ENCODE peak calls at places on chromosomes 11 and 22, in eight cellular contexts. R is colonic mucosa, M is A549, L is spleen, H is hepatocyte, J is gastrocnemius medialis, K is AG09319, F is GM23338. N is an unnamed sample.

GRCh38 chr11:107018274-107018901 is at the start of gene GUCY1A2:
- DNase-seq in R (no peak), M (peak; percentile 6), L (peak; percentile 61), H (peak; percentile 57), J (no peak), K (no peak), F (peak; percentile 53), N (peak; percentile 28)

GRCh38 chr11:74069146-74070046 is 60.5 kb upstream of the UCP3 start:
- DNase-seq in R (no peak), M (peak; percentile 33), L (no peak), H (peak; percentile 13), J (peak; percentile 28), K (no peak), F (no peak), N (no peak)

GRCh38 chr11:86802601-86803051 is 2.3 kb downstream of the PRSS23 start:
- DNase-seq in R (no peak), M (peak; percentile 84), L (no peak), H (peak; percentile 70), J (no peak), K (peak; percentile 23), F (peak; percentile 81), N (no peak)

GRCh38 chr11:1421291-1421690 is 31.6 kb downstream of the BRSK2 start:
- DNase-seq in R (no peak), M (no peak), L (no peak), H (no peak), J (no peak), K (no peak), F (no peak), N (no peak)

GRCh38 chr11:85947431-85948272 is 92.5 kb downstream of the CCDC83 start:
- DNase-seq in R (no peak), M (peak; percentile 46), L (no peak), H (peak; percentile 19), J (no peak), K (peak; percentile 80), F (no peak), N (no peak)

GRCh38 chr22:17484608-17485007 is 78.7 kb upstream of the SLC25A18 start:
- DNase-seq in R (no peak), M (no peak), L (no peak), H (no peak), J (no peak), K (no peak), F (no peak), N (no peak)

GRCh38 chr11:76410771-76411423 is 29.8 kb downstream of the GVQW3 start:
- DNase-seq in R (no peak), M (no peak), L (no peak), H (no peak), J (no peak), K (no peak), F (no peak), N (no peak)

GRCh38 chr11:17894929-17895658 is 117.8 kb downstream of the SERGEF start:
- DNase-seq in R (no peak), M (no peak), L (no peak), H (no peak), J (no peak), K (no peak), F (no peak), N (no peak)

GRCh38 chr11:58028687-58029411 is 1.9 kb upstream of the OR6Q1 start:
- DNase-seq in R (no peak), M (no peak), L (no peak), H (no peak), J (no peak), K (no peak), F (no peak), N (no peak)

GRCh38 chr11:117902001-117902855 is 25.8 kb upstream of the FXYD6 start:
- DNase-seq in R (no peak), M (no peak), L (no peak), H (no peak), J (no peak), K (no peak), F (no peak), N (no peak)

GRCh38 chr11:125350206-125351044 is 145.6 kb downstream of the FEZ1 start:
- DNase-seq in R (no peak), M (no peak), L (peak; percentile 44), H (no peak), J (no peak), K (no peak), F (no peak), N (no peak)

GRCh38 chr22:26429458-26430238 is 588 bp downstream of the ASPHD2 start:
- DNase-seq in R (no peak), M (no peak), L (no peak), H (peak; percentile 25), J (no peak), K (no peak), F (peak; percentile 43), N (no peak)

GRCh38 chr11:21944577-21944976 is 248.3 kb upstream of the ANO5 start:
- DNase-seq in R (no peak), M (no peak), L (no peak), H (no peak), J (no peak), K (no peak), F (no peak), N (no peak)

GRCh38 chr11:105393326-105393725 is 216.5 kb upstream of the GRIA4 start:
- DNase-seq in R (no peak), M (no peak), L (no peak), H (no peak), J (no peak), K (no peak), F (no peak), N (no peak)
- TF ChIP-seq CTCF in R (no peak), M (no peak), L (no peak), H (no peak), J (no peak), K (no peak), F (no peak), N (no peak)

GRCh38 chr22:29724843-29725242 is 5.0 kb downstream of the CABP7 start:
- DNase-seq in R (no peak), M (no peak), L (no peak), H (no peak), J (no peak), K (no peak), F (no peak), N (no peak)

GRCh38 chr22:29726104-29726503 is 6.3 kb downstream of the CABP7 start:
- DNase-seq in R (no peak), M (no peak), L (no peak), H (no peak), J (no peak), K (no peak), F (no peak), N (no peak)

GRCh38 chr22:29722587-29722986 is 2.8 kb downstream of the CABP7 start:
- DNase-seq in R (no peak), M (no peak), L (no peak), H (no peak), J (no peak), K (no peak), F (peak; percentile 30), N (no peak)

GRCh38 chr22:29722151-29722550 is 2.3 kb downstream of the CABP7 start:
- DNase-seq in R (no peak), M (no peak), L (no peak), H (no peak), J (no peak), K (no peak), F (no peak), N (no peak)

GRCh38 chr22:29723766-29724165 is 4.0 kb downstream of the CABP7 start:
- DNase-seq in R (no peak), M (no peak), L (no peak), H (no peak), J (no peak), K (no peak), F (no peak), N (no peak)
- TF ChIP-seq CTCF in R (no peak), M (no peak), L (no peak), H (no peak), J (no peak), K (no peak), F (peak; percentile 11), N (no peak)

DNA sequence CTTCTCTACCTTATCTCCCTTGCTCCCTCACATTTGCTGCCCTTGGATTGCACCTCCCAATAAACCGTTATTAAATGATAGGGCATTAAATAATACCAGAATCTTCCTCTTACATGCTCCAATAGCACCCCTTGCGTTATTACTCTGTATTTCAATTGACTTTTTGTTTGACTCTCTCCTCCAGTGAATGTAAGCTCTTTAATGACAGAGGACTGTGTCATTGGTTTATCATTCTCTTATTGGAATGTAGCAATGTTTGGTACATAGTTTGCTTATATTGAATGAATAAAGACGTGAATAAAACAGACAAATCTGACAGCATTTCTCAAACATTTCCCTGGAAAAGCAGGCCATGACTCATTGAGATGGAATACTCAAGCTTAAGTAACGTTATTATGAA is 8.7 kb upstream of the MPEG1 start:
- DNase-seq in R (no peak), M (peak; percentile 4), L (no peak), H (no peak), J (no peak), K (peak; percentile 40), F (no peak), N (no peak)
- TF ChIP-seq CTCF in R (no peak), M (no peak), L (no peak), H (no peak), J (no peak), K (peak; percentile 22), F (no peak), N (no peak)

GRCh38 chr11:130827697-130828377 is 88.4 kb downstream of the SNX19 start:
- DNase-seq in R (peak; percentile 45), M (peak; percentile 80), L (peak; percentile 77), H (peak; percentile 87), J (peak; percentile 20), K (no peak), F (peak; percentile 86), N (peak; percentile 44)
- TF ChIP-seq CTCF in R (peak; percentile 31), M (peak; percentile 62), L (no peak), H (peak; percentile 62), J (no peak), K (peak; percentile 81), F (peak; percentile 87), N (peak; percentile 55)

DNA sequence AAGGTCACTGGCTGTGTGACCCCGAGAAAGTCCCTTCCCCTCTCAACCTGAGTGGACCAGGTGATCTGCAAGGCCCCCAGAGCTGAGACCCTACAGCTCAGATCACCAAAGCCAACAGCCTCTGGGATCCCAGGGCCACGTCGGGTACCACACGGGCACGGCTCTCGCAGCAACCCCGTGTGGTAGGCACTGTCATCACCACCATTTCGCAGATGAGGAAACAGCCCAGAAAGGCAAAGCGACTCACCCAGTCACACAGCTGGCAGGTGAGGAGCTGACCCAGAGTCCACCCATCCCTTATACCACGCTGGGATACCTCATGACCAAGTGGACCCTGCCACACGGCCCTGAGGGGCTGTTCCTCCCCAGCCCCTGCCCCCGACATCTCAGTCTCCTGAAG is 2.8 kb downstream of the ATP5MGL start:
- DNase-seq in R (no peak), M (no peak), L (no peak), H (no peak), J (no peak), K (no peak), F (no peak), N (no peak)
- TF ChIP-seq CTCF in R (no peak), M (no peak), L (no peak), H (no peak), J (no peak), K (no peak), F (no peak), N (no peak)